ENCODE peak calls at places on chromosomes 3 and 15, in seven cellular contexts. One of them, this sample, is unnamed.

GRCh38 chr15:38667875-38668274 is 103.3 kb upstream of the RASGRP1 start:
- DNase-seq in psoas muscle: no peak
- DNase-seq in WTC11: no peak
- DNase-seq in HEK293T: no peak
- DNase-seq in left colon: no peak
- DNase-seq in SJSA1: no peak
- DNase-seq in cardiac fibroblast: no peak
- DNase-seq in this sample: no peak

GRCh38 chr15:101198820-101199219 is 53.0 kb downstream of the CHSY1 start:
- DNase-seq in cardiac fibroblast: peak
- DNase-seq in HEK293T: no peak
- DNase-seq in left colon: no peak
- DNase-seq in psoas muscle: no peak
- DNase-seq in SJSA1: no peak
- DNase-seq in WTC11: no peak
- DNase-seq in this sample: no peak

GRCh38 chr15:74725845-74726773 is 781 bp upstream of the CYP1A1 start:
- DNase-seq in cardiac fibroblast: no peak
- DNase-seq in HEK293T: peak
- DNase-seq in WTC11: peak
- DNase-seq in left colon: peak
- DNase-seq in SJSA1: peak
- DNase-seq in psoas muscle: peak
- DNase-seq in this sample: peak

GRCh38 chr3:27585429-27585828 is 101.2 kb upstream of the SLC4A7 start:
- DNase-seq in SJSA1: no peak
- DNase-seq in HEK293T: no peak
- DNase-seq in WTC11: no peak
- DNase-seq in psoas muscle: no peak
- DNase-seq in cardiac fibroblast: no peak
- DNase-seq in left colon: no peak
- DNase-seq in this sample: no peak

GRCh38 chr15:40937762-40938529 is 8.8 kb downstream of the DLL4 start:
- DNase-seq in left colon: no peak
- DNase-seq in HEK293T: no peak
- DNase-seq in WTC11: no peak
- DNase-seq in SJSA1: no peak
- DNase-seq in psoas muscle: no peak
- DNase-seq in cardiac fibroblast: no peak
- DNase-seq in this sample: peak

GRCh38 chr3:193686665-193687506 is 93.9 kb downstream of the OPA1 start:
- DNase-seq in WTC11: no peak
- DNase-seq in cardiac fibroblast: no peak
- DNase-seq in SJSA1: peak
- DNase-seq in HEK293T: no peak
- DNase-seq in psoas muscle: no peak
- DNase-seq in left colon: no peak
- DNase-seq in this sample: no peak

GRCh38 chr3:149967067-149967685 is 3.5 kb downstream of the PFN2 start:
- DNase-seq in HEK293T: no peak
- DNase-seq in WTC11: no peak
- DNase-seq in cardiac fibroblast: peak
- DNase-seq in psoas muscle: no peak
- DNase-seq in SJSA1: peak
- DNase-seq in left colon: no peak
- DNase-seq in this sample: peak

GRCh38 chr3:34015204-34016142 is 217.0 kb downstream of the PDCD6IP start:
- DNase-seq in WTC11: peak
- DNase-seq in SJSA1: no peak
- DNase-seq in left colon: no peak
- DNase-seq in psoas muscle: no peak
- DNase-seq in HEK293T: peak
- DNase-seq in cardiac fibroblast: peak
- DNase-seq in this sample: no peak

GRCh38 chr3:50162034-50162883 is 7.1 kb downstream of the SEMA3F start:
- DNase-seq in HEK293T: no peak
- DNase-seq in cardiac fibroblast: no peak
- DNase-seq in WTC11: no peak
- DNase-seq in SJSA1: no peak
- DNase-seq in left colon: no peak
- DNase-seq in psoas muscle: no peak
- DNase-seq in this sample: no peak

GRCh38 chr15:90603893-90604292 is 74.2 kb downstream of the CRTC3 start:
- DNase-seq in psoas muscle: no peak
- DNase-seq in HEK293T: no peak
- DNase-seq in WTC11: no peak
- DNase-seq in left colon: peak
- DNase-seq in cardiac fibroblast: peak
- DNase-seq in SJSA1: peak
- DNase-seq in this sample: peak

GRCh38 chr3:135125171-135125801 is 330.2 kb downstream of the EPHB1 start:
- DNase-seq in HEK293T: peak
- DNase-seq in left colon: peak
- DNase-seq in psoas muscle: no peak
- DNase-seq in SJSA1: peak
- DNase-seq in WTC11: peak
- DNase-seq in cardiac fibroblast: peak
- DNase-seq in this sample: peak

GRCh38 chr15:57286446-57287127 is 89.7 kb upstream of the CGNL1 start:
- DNase-seq in left colon: no peak
- DNase-seq in SJSA1: no peak
- DNase-seq in psoas muscle: no peak
- DNase-seq in WTC11: no peak
- DNase-seq in HEK293T: no peak
- DNase-seq in cardiac fibroblast: no peak
- DNase-seq in this sample: no peak

GRCh38 chr3:13429631-13430291 is 9.6 kb upstream of the NUP210 start:
- DNase-seq in HEK293T: no peak
- DNase-seq in cardiac fibroblast: no peak
- DNase-seq in SJSA1: no peak
- DNase-seq in WTC11: no peak
- DNase-seq in psoas muscle: no peak
- DNase-seq in left colon: no peak
- DNase-seq in this sample: no peak

GRCh38 chr15:44729394-44729913 is 6.9 kb upstream of the TRIM69 start:
- DNase-seq in SJSA1: no peak
- DNase-seq in left colon: peak
- DNase-seq in cardiac fibroblast: peak
- DNase-seq in psoas muscle: peak
- DNase-seq in WTC11: peak
- DNase-seq in HEK293T: no peak
- DNase-seq in this sample: no peak